ENCODE peak calls at places on chromosomes 1 and 21, in four cellular contexts. Q is kidney epithelial cell, T is tibial nerve, C is testis. Y is an unnamed sample.

GRCh38 chr21:33479679-33480480 is at the start of gene TMEM50B:
- DNase-seq in Q (peak), T (peak), C (peak), Y (peak)

GRCh38 chr1:209249280-209249670 is 334.2 kb upstream of the CAMK1G start:
- DNase-seq in Q (no peak), T (no peak), C (no peak), Y (no peak)

GRCh38 chr1:30655672-30656071 is 67.7 kb downstream of the MATN1 start:
- DNase-seq in Q (no peak), T (no peak), C (no peak), Y (no peak)

GRCh38 chr1:76176020-76176419 is 101.5 kb downstream of the ST6GALNAC3 start:
- DNase-seq in Q (no peak), T (no peak), C (no peak), Y (no peak)

GRCh38 chr1:233390842-233391241 is 63.3 kb downstream of the MAP3K21 start:
- DNase-seq in Q (no peak), T (no peak), C (no peak), Y (no peak)

GRCh38 chr21:40658237-40658636 is 188.7 kb downstream of the DSCAM start:
- DNase-seq in Q (no peak), T (no peak), C (no peak), Y (no peak)

GRCh38 chr1:234613992-234614584 is 4.1 kb upstream of the IRF2BP2 start:
- DNase-seq in Q (no peak), T (no peak), C (no peak), Y (no peak)

GRCh38 chr21:45108808-45109800 is 34.7 kb downstream of the ADARB1 start:
- DNase-seq in Q (no peak), T (no peak), C (no peak), Y (no peak)

GRCh38 chr21:26267389-26267788 is 96.8 kb upstream of the APP start:
- DNase-seq in Q (no peak), T (no peak), C (no peak), Y (no peak)

GRCh38 chr1:223628233-223628632 is 37.3 kb downstream of the CAPN8 start:
- DNase-seq in Q (no peak), T (no peak), C (peak), Y (no peak)

GRCh38 chr1:203422656-203423055 is 53.0 kb upstream of the PRELP start:
- DNase-seq in Q (no peak), T (no peak), C (no peak), Y (no peak)

GRCh38 chr21:31514598-31514997 is 144.9 kb upstream of the SOD1 start:
- DNase-seq in Q (no peak), T (peak), C (peak), Y (no peak)

GRCh38 chr1:213381572-213382084 is 330.6 kb downstream of the RPS6KC1 start:
- DNase-seq in Q (no peak), T (no peak), C (no peak), Y (no peak)

GRCh38 chr1:184988506-184988905 is 14.2 kb upstream of the NIBAN1 start:
- DNase-seq in Q (no peak), T (no peak), C (no peak), Y (no peak)

GRCh38 chr1:159826436-159827101 is at the start of gene SLAMF8:
- DNase-seq in Q (no peak), T (no peak), C (peak), Y (no peak)

GRCh38 chr1:23910144-23910543 is 3.0 kb downstream of the CNR2 start:
- DNase-seq in Q (no peak), T (no peak), C (no peak), Y (no peak)
- H3K4me3 ChIP-seq in Q (no peak), T (no peak), C (no peak), Y (no peak)

DNA sequence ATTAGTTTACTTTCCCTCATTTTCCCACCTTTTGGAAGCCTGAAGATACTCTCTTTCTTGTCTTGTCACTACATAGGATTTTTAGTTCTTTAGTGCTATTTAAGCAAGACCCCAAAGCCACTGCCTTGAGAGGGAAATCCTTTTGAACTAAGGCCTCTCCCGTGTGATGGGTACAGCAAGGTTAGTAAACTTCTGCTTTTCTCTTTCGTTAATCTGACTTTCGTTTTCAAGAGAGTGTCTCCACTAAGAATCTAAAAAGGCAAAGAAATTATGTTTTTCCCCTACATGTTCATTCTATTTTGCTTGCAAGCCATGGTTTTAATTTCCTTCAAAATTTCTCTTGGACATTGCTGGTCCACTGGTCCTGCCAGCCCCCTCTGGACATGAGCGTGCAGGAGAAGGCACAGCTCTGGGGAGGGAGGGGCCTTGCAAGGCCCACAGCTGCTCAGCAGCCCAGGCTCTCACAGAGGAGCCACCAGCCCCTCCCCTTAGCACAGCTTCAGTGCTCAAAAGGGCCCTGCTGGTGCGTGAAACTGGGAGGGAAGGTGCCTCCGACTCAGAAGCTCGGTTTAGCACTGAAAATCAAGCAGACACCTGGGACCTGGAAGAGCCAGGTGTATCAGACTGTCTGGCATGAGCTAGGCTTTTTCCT is 210.9 kb upstream of the GALNT2 start:
- DNase-seq in Q (no peak), T (no peak), C (no peak), Y (no peak)
- H3K4me3 ChIP-seq in Q (no peak), T (peak), C (no peak), Y (no peak)

GRCh38 chr1:58158465-58159423 is 387.8 kb downstream of the OMA1 start:
- DNase-seq in Q (no peak), T (no peak), C (no peak), Y (no peak)
- H3K4me3 ChIP-seq in Q (no peak), T (no peak), C (no peak), Y (no peak)

GRCh38 chr1:14790967-14791366 is 192.5 kb downstream of the KAZN start:
- DNase-seq in Q (no peak), T (no peak), C (no peak), Y (no peak)
- H3K4me3 ChIP-seq in Q (no peak), T (no peak), C (no peak), Y (no peak)